ENCODE peak calls at places on chromosomes 5 and 9, in four cellular contexts. P is K562, K is A549, L is HepG2. F is an unnamed sample.
A peak's percentile ranks its signal among the peaks of the same experiment; 100 is the strongest.

GRCh38 chr5:52457808-52458207 is 329.9 kb upstream of the ITGA1 start:
- DNase-seq in L (no peak), K (no peak), P (no peak), F (no peak)

GRCh38 chr5:98372351-98372750 is 401.1 kb upstream of the RGMB start:
- DNase-seq in L (no peak), P (no peak), K (no peak), F (no peak)

GRCh38 chr9:127555830-127556820 is 56.0 kb upstream of the STXBP1 start:
- DNase-seq in K (peak; percentile 96), L (no peak), P (peak; percentile 75), F (no peak)

GRCh38 chr9:120531683-120532300 is 48.2 kb downstream of the CDK5RAP2 start:
- DNase-seq in P (peak; percentile 35), L (peak; percentile 25), K (peak; percentile 55), F (peak; percentile 33)

GRCh38 chr9:35829764-35830096 is 702 bp downstream of the TMEM8B start:
- DNase-seq in K (no peak), P (no peak), L (peak; percentile 22), F (no peak)

GRCh38 chr5:37494756-37495155 is 115.6 kb downstream of the WDR70 start:
- DNase-seq in K (no peak), L (no peak), P (no peak), F (no peak)

GRCh38 chr5:994821-995220 is 13.8 kb upstream of the NKD2 start:
- DNase-seq in K (no peak), P (no peak), L (no peak), F (peak; percentile 15)

GRCh38 chr5:149680810-149681221 is 49.3 kb upstream of the PPARGC1B start:
- DNase-seq in L (no peak), K (no peak), P (no peak), F (no peak)

GRCh38 chr5:159310492-159310891 is 19.8 kb downstream of the IL12B start:
- DNase-seq in K (no peak), L (no peak), P (peak; percentile 15), F (peak; percentile 70)
- TF ChIP-seq NR3C1 in K (no peak), L (no peak), P (no peak), F (no peak)

GRCh38 chr5:55454282-55454681 is 80.5 kb downstream of the PLPP1 start:
- DNase-seq in P (no peak), L (no peak), K (no peak), F (no peak)
- TF ChIP-seq NR3C1 in P (no peak), L (no peak), K (no peak), F (no peak)

DNA sequence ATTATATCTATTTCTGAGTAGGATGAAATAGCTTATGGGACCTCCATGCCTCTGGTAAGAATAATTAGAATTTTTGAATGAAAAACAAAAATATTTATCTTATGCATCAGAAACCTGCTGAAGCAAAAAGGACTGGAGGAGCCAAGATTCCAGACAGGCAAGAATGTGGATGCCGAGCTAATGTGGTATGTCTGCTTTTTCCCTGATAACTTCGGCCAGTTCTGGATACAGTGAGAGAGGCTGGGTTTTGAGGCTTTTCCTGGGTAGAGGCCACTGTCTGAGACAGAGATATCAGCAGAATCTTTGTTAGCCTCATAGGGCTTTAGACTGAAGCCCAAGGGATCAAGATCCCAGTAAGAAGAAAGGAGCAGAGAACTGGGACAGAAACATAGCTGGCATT is 5.2 kb upstream of the CTNND2 start:
- DNase-seq in P (no peak), K (no peak), L (no peak), F (no peak)
- TF ChIP-seq NR3C1 in P (no peak), K (no peak), L (no peak), F (no peak)

GRCh38 chr9:17528859-17529258 is 50.0 kb upstream of the SH3GL2 start:
- DNase-seq in P (no peak), L (no peak), K (no peak), F (no peak)
- TF ChIP-seq NR3C1 in P (no peak), L (no peak), K (no peak), F (no peak)

F was measured in WTC11.